ENCODE peak calls at places on chromosomes 12 and 14, in five cellular contexts. C is fibroblast of lung, J is H1, D is PC-9, M is mammary epithelial cell. T is an unnamed sample.
A peak's percentile ranks its signal among the peaks of the same experiment; 100 is the strongest.

GRCh38 chr12:107718606-107719005 is 33.0 kb downstream of the PWP1 start:
- DNase-seq in D (no peak), M (no peak), J (no peak), C (no peak), T (no peak)

GRCh38 chr14:90677484-90678045 is 138.7 kb downstream of the TTC7B start:
- DNase-seq in J (no peak), D (no peak), C (peak; percentile 77), M (peak; percentile 40), T (peak; percentile 75)

GRCh38 chr14:104677506-104678332 is 11.7 kb upstream of the INF2 start:
- DNase-seq in D (peak; percentile 83), J (peak; percentile 84), M (peak; percentile 69), C (peak; percentile 75), T (peak; percentile 92)

GRCh38 chr14:67987596-67987995 is 168.0 kb downstream of the RAD51B start:
- DNase-seq in C (peak; percentile 95), M (peak; percentile 61), J (no peak), D (no peak), T (no peak)

GRCh38 chr14:51155331-51155730 is 60.4 kb upstream of the TRIM9 start:
- DNase-seq in C (no peak), J (no peak), D (no peak), M (no peak), T (no peak)

GRCh38 chr12:27511031-27511722 is 12.8 kb upstream of the PPFIBP1 start:
- DNase-seq in M (no peak), J (no peak), D (no peak), C (peak; percentile 79), T (no peak)

GRCh38 chr12:29750131-29750927 is 33.4 kb downstream of the TMTC1 start:
- DNase-seq in D (no peak), M (no peak), J (no peak), C (no peak), T (no peak)

GRCh38 chr12:118984206-118984943 is 3.0 kb downstream of the SRRM4 start:
- DNase-seq in J (no peak), C (no peak), D (no peak), M (no peak), T (no peak)

GRCh38 chr14:83470466-83470865 is 1936.8 kb upstream of the SEL1L start:
- DNase-seq in D (no peak), M (no peak), J (no peak), C (peak; percentile 30), T (no peak)

GRCh38 chr14:34224221-34224620 is 237.8 kb downstream of the SPTSSA start:
- DNase-seq in M (no peak), D (no peak), C (no peak), J (no peak), T (no peak)

GRCh38 chr14:49895480-49895879 is 2.6 kb downstream of the ARF6 start:
- DNase-seq in M (peak; percentile 39), J (no peak), C (no peak), D (no peak), T (no peak)

GRCh38 chr12:110436231-110436630 is 13.9 kb downstream of the ARPC3 start:
- DNase-seq in J (no peak), C (no peak), M (no peak), D (no peak), T (peak; percentile 30)

GRCh38 chr12:95997276-95997675 is 1.1 kb upstream of the HAL start:
- DNase-seq in D (no peak), M (peak; percentile 1), J (no peak), C (no peak), T (no peak)

GRCh38 chr14:89386214-89386886 is 30.7 kb downstream of the FOXN3 start:
- DNase-seq in M (no peak), D (no peak), J (no peak), C (peak; percentile 32), T (peak; percentile 12)

GRCh38 chr12:113093409-113094101 is 37.0 kb downstream of the DTX1 start:
- DNase-seq in D (no peak), M (no peak), C (no peak), J (no peak), T (no peak)

GRCh38 chr12:32891956-32892355 is 4.6 kb downstream of the PKP2 start:
- DNase-seq in M (peak; percentile 74), C (no peak), J (no peak), D (peak; percentile 75), T (peak; percentile 7)

GRCh38 chr12:4274960-4275868 is 1.7 kb downstream of the CCND2 start:
- DNase-seq in C (peak; percentile 50), D (no peak), J (peak; percentile 54), M (peak; percentile 65), T (no peak)

GRCh38 chr12:58873496-58873895 is 46.8 kb downstream of the LRIG3 start:
- DNase-seq in M (no peak), J (no peak), D (no peak), C (no peak), T (no peak)

GRCh38 chr12:7155471-7156034 is 25.4 kb downstream of the CLSTN3 start:
- DNase-seq in D (peak; percentile 85), C (no peak), J (no peak), M (peak; percentile 43), T (no peak)

GRCh38 chr12:96578526-96579125 is 89.2 kb downstream of the CFAP54 start:
- DNase-seq in C (peak; percentile 80), M (peak; percentile 33), D (no peak), J (no peak), T (peak; percentile 56)

DNA sequence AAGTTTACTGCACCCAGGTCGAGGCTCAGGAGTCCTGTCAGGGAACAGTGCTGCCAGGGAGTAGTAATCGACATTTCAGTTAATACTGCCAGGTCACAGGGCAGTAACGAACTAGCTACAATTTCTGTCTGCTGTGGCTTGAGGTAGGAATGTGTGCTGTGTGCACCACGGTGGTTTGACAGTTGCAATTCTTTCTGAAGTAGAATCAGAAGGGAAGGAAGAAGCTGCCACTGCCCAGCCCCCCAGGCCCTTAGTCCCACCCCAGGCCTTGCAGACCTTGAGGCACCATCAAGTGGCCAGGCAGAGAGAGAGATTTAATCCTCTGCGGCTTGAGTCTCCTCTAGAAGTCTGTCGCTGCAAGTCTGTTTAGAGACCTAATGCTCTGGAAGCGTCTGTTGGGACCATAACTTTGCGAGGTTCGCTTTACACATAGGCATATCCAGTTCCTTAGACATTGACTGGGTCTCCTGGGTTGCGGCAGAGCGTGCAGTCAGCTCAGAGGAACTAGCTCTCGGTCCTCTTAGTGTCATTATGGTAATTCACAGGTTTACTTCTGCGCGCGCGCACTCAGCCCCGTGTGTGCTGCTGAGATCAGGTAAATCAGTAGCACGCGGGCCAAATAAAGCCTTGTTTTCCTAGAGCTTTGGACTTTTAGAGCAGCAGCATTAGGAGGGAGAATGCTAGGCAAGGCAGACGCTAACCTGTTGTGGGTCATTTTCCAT is 9.8 kb downstream of the NKX2-1 start:
- DNase-seq in C (no peak), M (no peak), J (no peak), D (no peak), T (no peak)
- TF ChIP-seq EZH2 in C (peak; percentile 21), M (peak; percentile 44), J (peak; percentile 90), D (no peak), T (peak; percentile 51)

DNA sequence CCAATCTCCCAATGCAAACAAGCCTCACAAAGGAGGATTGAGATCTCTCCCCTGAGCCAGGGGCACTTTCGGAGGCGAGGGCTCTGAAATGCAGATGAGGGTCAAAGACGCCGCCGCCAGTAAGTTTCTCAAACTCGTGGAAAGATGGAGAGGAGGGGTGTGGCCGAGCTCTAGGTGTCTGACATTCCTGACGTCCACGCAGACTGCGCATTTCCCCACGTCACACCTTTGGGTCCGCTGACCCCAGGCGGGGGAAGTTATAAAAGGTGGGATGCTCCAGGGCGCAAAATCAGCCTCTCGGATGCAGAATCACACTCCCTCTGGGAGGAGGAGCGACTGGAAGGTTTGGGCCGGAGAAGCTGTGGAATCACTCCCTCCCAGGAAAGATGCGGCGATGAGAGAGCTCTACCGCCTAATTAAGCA is 2.1 kb downstream of the COL2A1 start:
- DNase-seq in J (peak; percentile 66), D (no peak), C (no peak), M (peak; percentile 12), T (no peak)
- TF ChIP-seq EZH2 in J (no peak), D (no peak), C (peak; percentile 66), M (no peak), T (peak; percentile 48)

GRCh38 chr12:65728348-65728912 is 95.9 kb upstream of the HMGA2 start:
- DNase-seq in C (no peak), M (no peak), J (no peak), D (no peak), T (peak; percentile 4)

GRCh38 chr12:65725376-65725775 is 98.9 kb upstream of the HMGA2 start:
- DNase-seq in D (no peak), J (no peak), C (peak; percentile 24), M (peak; percentile 29), T (no peak)

GRCh38 chr12:65734226-65734625 is 90.1 kb upstream of the HMGA2 start:
- DNase-seq in C (no peak), D (no peak), M (no peak), J (no peak), T (no peak)

GRCh38 chr12:65731771-65732170 is 92.5 kb upstream of the HMGA2 start:
- DNase-seq in J (no peak), C (no peak), M (no peak), D (no peak), T (no peak)

DNA sequence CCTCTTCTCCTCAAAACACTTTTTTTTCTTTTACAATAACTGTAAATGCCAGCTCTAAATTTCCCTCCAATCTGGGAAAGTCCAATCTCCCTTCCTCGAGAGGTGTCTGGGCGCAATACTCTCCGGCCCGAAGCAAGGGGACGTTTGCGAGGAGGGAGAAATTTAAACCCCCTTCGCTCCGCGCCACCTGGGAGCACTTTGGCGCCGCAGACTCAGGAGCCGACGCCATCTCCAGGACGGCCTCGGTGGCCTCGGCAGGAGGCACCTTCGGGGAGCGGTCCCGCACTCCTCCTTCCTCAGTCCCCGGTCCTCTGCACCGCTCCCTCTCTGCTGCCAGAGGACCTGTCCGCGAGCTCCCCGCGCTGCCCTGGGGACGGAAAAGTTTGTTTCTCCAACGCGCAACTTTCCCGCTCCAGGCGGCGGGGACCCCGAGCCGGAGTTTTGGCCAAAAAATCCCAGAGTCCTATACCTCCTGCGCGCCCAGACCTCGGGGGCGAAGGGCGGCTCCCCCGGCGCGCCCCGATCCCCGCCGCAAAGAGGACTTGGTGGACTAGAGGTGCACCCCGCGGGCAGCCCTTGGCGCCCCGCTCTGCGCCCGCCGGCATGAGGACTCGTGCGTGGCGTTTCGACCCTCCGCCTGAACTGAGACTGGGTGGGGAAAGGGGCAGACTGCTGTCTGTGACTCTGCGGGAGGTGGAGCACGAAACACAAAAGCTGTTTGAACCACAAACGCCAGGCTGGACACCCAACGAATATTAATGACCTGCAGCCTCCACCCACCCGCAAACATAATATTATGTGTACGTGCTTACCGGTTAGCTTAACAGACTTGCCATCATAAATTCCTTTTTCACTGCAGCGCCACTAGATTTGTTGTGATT is 95.1 kb upstream of the HMGA2 start:
- DNase-seq in D (no peak), C (no peak), M (peak; percentile 32), J (peak; percentile 74), T (peak; percentile 37)
- TF ChIP-seq EZH2 in D (no peak), C (no peak), M (no peak), J (peak; percentile 61), T (peak; percentile 67)

GRCh38 chr14:32201196-32201815 is 539 bp upstream of the RNU6-7 start:
- DNase-seq in J (peak; percentile 95), M (peak; percentile 73), C (peak; percentile 66), D (peak; percentile 88), T (peak; percentile 74)
- TF ChIP-seq EZH2 in J (no peak), M (no peak), C (no peak), D (no peak), T (no peak)

GRCh38 chr12:128961957-128962356 is 108.7 kb downstream of the GLT1D1 start:
- DNase-seq in D (no peak), C (no peak), M (no peak), J (no peak), T (no peak)

GRCh38 chr12:128959931-128960330 is 106.7 kb downstream of the GLT1D1 start:
- DNase-seq in D (no peak), M (no peak), C (no peak), J (no peak), T (no peak)

GRCh38 chr12:128961308-128961923 is 108.1 kb downstream of the GLT1D1 start:
- DNase-seq in M (no peak), C (no peak), D (no peak), J (no peak), T (no peak)

GRCh38 chr12:128951448-128951847 is 98.2 kb downstream of the GLT1D1 start:
- DNase-seq in D (no peak), J (no peak), M (no peak), C (no peak), T (no peak)

GRCh38 chr12:128956755-128957154 is 103.5 kb downstream of the GLT1D1 start:
- DNase-seq in J (no peak), D (no peak), M (no peak), C (no peak), T (no peak)
- TF ChIP-seq EZH2 in J (no peak), D (no peak), M (no peak), C (no peak), T (no peak)